ENCODE peak calls at places on chromosomes 4 and X, in ten cellular contexts. Q, G, H, R, T, N, B, P, F and A are unnamed samples.

GRCh38 chrX:36583674-36584073 is 424.5 kb upstream of the FAM47C start:
- DNase-seq in Q (no peak), G (no peak), H (no peak), R (no peak), T (no peak), N (no peak), B (no peak), P (no peak), F (no peak), A (no peak)

GRCh38 chrX:48025561-48025960 is 18.8 kb downstream of the SPACA5 start:
- DNase-seq in Q (peak), G (peak), H (peak), R (peak), T (no peak), N (no peak), B (no peak), P (peak), F (peak), A (no peak)

GRCh38 chr4:169254546-169254983 is 16.2 kb downstream of the SH3RF1 start:
- DNase-seq in Q (no peak), G (no peak), H (peak), R (no peak), T (no peak), N (no peak), B (no peak), P (no peak), F (peak), A (no peak)

GRCh38 chr4:89307185-89307445 is 485 bp downstream of the GPRIN3 start:
- DNase-seq in Q (no peak), G (no peak), H (no peak), R (no peak), T (no peak), N (no peak), B (no peak), P (no peak), F (no peak), A (no peak)

GRCh38 chrX:41128955-41129354 is 43.7 kb downstream of the USP9X start:
- DNase-seq in Q (no peak), G (no peak), H (no peak), R (no peak), T (no peak), N (no peak), B (no peak), P (no peak), F (no peak), A (no peak)

GRCh38 chr4:103887191-103887590 is 167.4 kb upstream of the TACR3 start:
- DNase-seq in Q (no peak), G (no peak), H (no peak), R (no peak), T (no peak), N (no peak), B (no peak), P (no peak), F (no peak), A (no peak)

GRCh38 chr4:185847352-185848078 is 35.5 kb upstream of the SORBS2 start:
- DNase-seq in Q (no peak), G (no peak), H (peak), R (peak), T (peak), N (no peak), B (no peak), P (no peak), F (peak), A (no peak)

GRCh38 chr4:32789026-32789608 is 2068.9 kb downstream of the PCDH7 start:
- DNase-seq in Q (no peak), G (no peak), H (no peak), R (no peak), T (no peak), N (no peak), B (no peak), P (no peak), F (peak), A (no peak)

GRCh38 chr4:141486375-141486997 is 149.9 kb upstream of the IL15 start:
- DNase-seq in Q (no peak), G (no peak), H (peak), R (no peak), T (peak), N (no peak), B (no peak), P (no peak), F (peak), A (no peak)

GRCh38 chr4:184163813-184164212 is 53.9 kb downstream of the ENPP6 start:
- DNase-seq in Q (peak), G (peak), H (peak), R (peak), T (no peak), N (peak), B (peak), P (peak), F (peak), A (no peak)

GRCh38 chr4:123244233-123244632 is 152.4 kb upstream of the SPRY1 start:
- DNase-seq in Q (peak), G (peak), H (peak), R (no peak), T (no peak), N (peak), B (peak), P (peak), F (peak), A (peak)

GRCh38 chr4:113094802-113095201 is 45.3 kb downstream of the ANK2 start:
- DNase-seq in Q (peak), G (no peak), H (no peak), R (no peak), T (peak), N (no peak), B (no peak), P (peak), F (peak), A (no peak)

GRCh38 chrX:38939067-38939466 is 137.8 kb downstream of the MID1IP1 start:
- DNase-seq in Q (no peak), G (no peak), H (peak), R (no peak), T (no peak), N (no peak), B (no peak), P (no peak), F (peak), A (no peak)

GRCh38 chr4:54165011-54165410 is 64.1 kb upstream of the PDGFRA start:
- DNase-seq in Q (no peak), G (no peak), H (no peak), R (no peak), T (no peak), N (no peak), B (no peak), P (no peak), F (no peak), A (no peak)

GRCh38 chr4:112882286-112882685 is 167.2 kb upstream of the ANK2 start:
- DNase-seq in Q (no peak), G (no peak), H (no peak), R (no peak), T (no peak), N (no peak), B (no peak), P (no peak), F (no peak), A (no peak)

GRCh38 chrX:71908387-71908786 is 2.3 kb upstream of the NHSL2 start:
- DNase-seq in Q (no peak), G (no peak), H (no peak), R (peak), T (no peak), N (no peak), B (no peak), P (no peak), F (no peak), A (no peak)

GRCh38 chrX:71911731-71912050 is 1.0 kb downstream of the NHSL2 start:
- DNase-seq in Q (no peak), G (peak), H (no peak), R (peak), T (no peak), N (no peak), B (no peak), P (no peak), F (no peak), A (peak)

GRCh38 chrX:71910526-71911022 is at the start of gene NHSL2:
- DNase-seq in Q (no peak), G (no peak), H (peak), R (peak), T (no peak), N (no peak), B (peak), P (no peak), F (no peak), A (peak)

GRCh38 chrX:71911023-71911730 is 532 bp downstream of the NHSL2 start:
- DNase-seq in Q (peak), G (peak), H (no peak), R (peak), T (no peak), N (no peak), B (no peak), P (no peak), F (no peak), A (peak)

DNA sequence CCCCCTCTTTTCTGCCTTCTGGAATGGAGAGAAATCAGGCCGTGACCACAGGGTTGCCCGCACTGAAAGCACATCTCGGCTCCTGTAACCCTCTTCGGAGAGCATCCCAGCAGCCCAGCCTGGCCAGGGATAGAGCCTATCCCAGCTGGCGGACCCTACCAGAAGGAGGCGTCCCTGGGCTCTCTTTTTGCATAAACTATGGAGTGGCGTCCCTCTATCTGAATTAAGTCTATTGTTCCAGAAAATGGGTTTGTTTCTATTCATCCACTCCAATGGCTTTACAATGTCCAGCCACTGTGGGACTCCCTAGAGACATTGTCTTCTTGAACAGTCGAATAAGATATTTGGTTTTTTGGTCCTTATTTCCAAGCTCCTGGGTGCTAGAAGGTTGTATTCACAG is 689 bp upstream of the NHSL2 start:
- DNase-seq in Q (no peak), G (no peak), H (no peak), R (peak), T (no peak), N (no peak), B (no peak), P (no peak), F (peak), A (peak)
- H3K4me3 ChIP-seq in Q (no peak), G (no peak), H (no peak), R (peak), T (no peak), N (no peak), B (peak), P (no peak), F (peak), A (peak)

GRCh38 chr4:48110452-48110978 is 23.5 kb downstream of the TXK start:
- DNase-seq in Q (no peak), G (no peak), H (no peak), R (no peak), T (no peak), N (no peak), B (no peak), P (no peak), F (no peak), A (no peak)

GRCh38 chr4:48105230-48105629 is 28.8 kb downstream of the TXK start:
- DNase-seq in Q (no peak), G (no peak), H (no peak), R (no peak), T (no peak), N (no peak), B (no peak), P (no peak), F (no peak), A (no peak)

GRCh38 chr4:48112017-48112667 is 21.9 kb downstream of the TXK start:
- DNase-seq in Q (no peak), G (no peak), H (peak), R (no peak), T (no peak), N (no peak), B (no peak), P (no peak), F (no peak), A (no peak)

GRCh38 chr4:48108309-48109073 is 25.6 kb downstream of the TXK start:
- DNase-seq in Q (no peak), G (no peak), H (no peak), R (no peak), T (no peak), N (no peak), B (no peak), P (no peak), F (no peak), A (no peak)

GRCh38 chr4:48109413-48110263 is 24.4 kb downstream of the TXK start:
- DNase-seq in Q (peak), G (no peak), H (peak), R (peak), T (no peak), N (no peak), B (no peak), P (peak), F (peak), A (no peak)
- H3K4me3 ChIP-seq in Q (no peak), G (no peak), H (no peak), R (no peak), T (no peak), N (no peak), B (no peak), P (no peak), F (no peak), A (no peak)

GRCh38 chr4:118270492-118270891 is 82.3 kb downstream of the PRSS12 start:
- DNase-seq in Q (peak), G (no peak), H (peak), R (peak), T (no peak), N (no peak), B (no peak), P (peak), F (peak), A (no peak)

GRCh38 chr4:118268780-118269179 is 84.0 kb downstream of the PRSS12 start:
- DNase-seq in Q (no peak), G (no peak), H (no peak), R (no peak), T (no peak), N (no peak), B (no peak), P (no peak), F (no peak), A (no peak)

GRCh38 chr4:118264096-118264495 is 88.7 kb downstream of the PRSS12 start:
- DNase-seq in Q (no peak), G (no peak), H (no peak), R (no peak), T (no peak), N (no peak), B (no peak), P (no peak), F (no peak), A (no peak)

GRCh38 chr4:118265312-118266144 is 87.3 kb downstream of the PRSS12 start:
- DNase-seq in Q (no peak), G (peak), H (no peak), R (no peak), T (no peak), N (no peak), B (peak), P (no peak), F (peak), A (no peak)
- H3K4me3 ChIP-seq in Q (no peak), G (peak), H (peak), R (peak), T (peak), N (peak), B (peak), P (no peak), F (peak), A (peak)

DNA sequence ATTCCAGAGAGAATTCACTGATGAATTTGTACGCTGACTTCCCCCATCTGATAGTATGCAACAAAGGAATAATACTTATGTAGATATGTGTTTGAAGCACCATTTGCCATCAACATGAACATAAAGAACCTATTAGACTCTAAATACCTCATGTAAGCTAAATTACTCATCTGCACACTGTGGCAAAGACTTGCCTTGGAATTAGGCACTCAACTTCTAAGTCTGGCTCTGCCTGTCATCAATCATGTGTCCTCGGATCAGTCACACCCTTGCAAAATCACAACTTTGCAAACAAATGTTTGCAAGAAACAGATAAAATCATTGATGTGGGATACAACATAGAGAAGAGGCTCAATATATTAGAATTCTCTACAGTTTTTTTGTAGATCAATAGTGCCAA is 170.0 kb upstream of the LDB2 start:
- DNase-seq in Q (no peak), G (no peak), H (peak), R (no peak), T (no peak), N (no peak), B (no peak), P (no peak), F (no peak), A (no peak)
- H3K4me3 ChIP-seq in Q (no peak), G (no peak), H (no peak), R (no peak), T (no peak), N (no peak), B (no peak), P (no peak), F (no peak), A (no peak)

DNA sequence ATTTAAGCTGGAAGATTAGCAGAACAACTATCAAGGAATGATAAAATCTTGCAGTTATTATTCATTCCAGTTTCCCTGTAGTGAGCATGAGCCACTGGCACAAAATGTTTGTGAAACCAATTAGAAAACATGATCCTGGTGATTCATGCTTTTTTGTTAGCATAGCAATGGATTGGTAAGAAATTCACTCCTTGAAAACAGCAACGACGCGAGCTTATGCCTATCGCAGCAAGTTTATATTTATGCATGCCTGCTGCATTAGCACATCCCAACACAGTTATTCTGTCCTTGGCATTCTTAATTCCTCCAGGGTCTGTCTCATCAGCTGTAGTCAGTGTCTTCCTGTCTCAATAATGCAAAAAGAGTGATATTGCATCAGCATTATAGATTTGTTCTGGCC is 975.9 kb downstream of the STIM2 start:
- DNase-seq in Q (no peak), G (no peak), H (peak), R (no peak), T (no peak), N (no peak), B (no peak), P (no peak), F (peak), A (no peak)
- H3K4me3 ChIP-seq in Q (no peak), G (no peak), H (no peak), R (no peak), T (no peak), N (no peak), B (no peak), P (no peak), F (no peak), A (no peak)

GRCh38 chr4:78687818-78688217 is 88.3 kb upstream of the BMP2K start:
- DNase-seq in Q (no peak), G (no peak), H (no peak), R (peak), T (no peak), N (no peak), B (no peak), P (no peak), F (no peak), A (no peak)

GRCh38 chr4:78682090-78682489 is 94.1 kb upstream of the BMP2K start:
- DNase-seq in Q (no peak), G (no peak), H (no peak), R (no peak), T (no peak), N (no peak), B (no peak), P (no peak), F (no peak), A (no peak)

GRCh38 chr4:78683352-78683751 is 92.8 kb upstream of the BMP2K start:
- DNase-seq in Q (no peak), G (no peak), H (no peak), R (no peak), T (no peak), N (no peak), B (no peak), P (no peak), F (no peak), A (no peak)

GRCh38 chr4:78688385-78688784 is 87.8 kb upstream of the BMP2K start:
- DNase-seq in Q (no peak), G (no peak), H (no peak), R (no peak), T (no peak), N (no peak), B (no peak), P (no peak), F (no peak), A (no peak)

DNA sequence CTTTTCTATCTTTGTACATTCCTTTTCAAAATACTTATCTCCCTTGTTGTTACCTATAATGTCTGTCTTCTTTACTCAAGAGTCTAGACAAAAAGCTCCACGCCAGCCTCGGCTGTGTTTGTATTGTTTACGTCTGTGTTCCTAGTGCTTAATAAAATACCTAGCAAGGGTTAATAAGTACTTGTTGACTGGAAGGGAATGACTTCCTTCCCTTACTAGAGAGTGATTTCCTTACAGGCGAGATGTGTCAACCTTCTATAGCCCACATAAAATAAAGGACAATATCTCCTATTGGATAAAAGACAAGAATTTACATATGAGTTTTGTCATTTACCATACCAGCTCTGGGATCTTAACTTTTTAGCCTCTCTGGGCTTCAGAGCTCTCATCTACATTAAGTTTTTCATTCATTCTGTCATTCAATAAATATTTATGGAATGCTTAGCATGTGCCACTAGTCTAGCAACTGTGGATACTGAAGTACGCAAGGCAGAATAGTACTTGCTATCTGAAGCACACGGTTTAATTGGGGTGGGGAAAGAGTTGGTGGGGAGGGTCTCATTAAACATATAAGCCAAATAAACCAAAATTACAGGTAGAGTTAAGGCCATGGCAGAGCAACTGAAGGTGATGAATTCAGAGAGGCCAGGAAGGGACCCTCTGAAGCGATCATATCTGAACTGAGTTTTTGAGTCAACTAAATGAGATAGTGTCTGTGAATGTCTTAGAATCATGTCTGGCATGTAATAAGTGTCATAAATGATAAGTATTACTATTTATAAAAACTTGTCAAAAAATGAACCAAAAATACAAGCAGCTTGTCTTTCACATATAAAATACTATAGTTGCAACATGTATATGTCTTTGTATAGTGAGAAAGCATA is 91.7 kb upstream of the BMP2K start:
- DNase-seq in Q (no peak), G (no peak), H (peak), R (no peak), T (peak), N (no peak), B (no peak), P (no peak), F (peak), A (no peak)
- H3K4me3 ChIP-seq in Q (no peak), G (no peak), H (no peak), R (no peak), T (no peak), N (no peak), B (no peak), P (no peak), F (no peak), A (no peak)